ENCODE peak calls at places on chromosome 18, in four cellular contexts. One of them, this sample, is unnamed.

GRCh38 chr18:57837917-57838548 is 34.9 kb upstream of the ATP8B1 start:
- DNase-seq in HS-27A: no peak
- DNase-seq in NCI-H1105 treated with DMSO at 0.1 percent for 48 hours: no peak
- DNase-seq in A549: no peak
- DNase-seq in this sample: no peak

GRCh38 chr18:48656582-48656981 is 117.8 kb downstream of the CTIF start:
- DNase-seq in NCI-H1105 treated with DMSO at 0.1 percent for 48 hours: no peak
- DNase-seq in A549: no peak
- DNase-seq in HS-27A: no peak
- DNase-seq in this sample: no peak

GRCh38 chr18:57910817-57911216 is 107.7 kb upstream of the ATP8B1 start:
- DNase-seq in A549: no peak
- DNase-seq in HS-27A: no peak
- DNase-seq in NCI-H1105 treated with DMSO at 0.1 percent for 48 hours: no peak
- DNase-seq in this sample: no peak

GRCh38 chr18:10856146-10856545 is 293.2 kb downstream of the PIEZO2 start:
- DNase-seq in A549: no peak
- DNase-seq in NCI-H1105 treated with DMSO at 0.1 percent for 48 hours: no peak
- DNase-seq in HS-27A: no peak
- DNase-seq in this sample: no peak

GRCh38 chr18:57803119-57803969 is at the start of gene ATP8B1:
- DNase-seq in HS-27A: no peak
- DNase-seq in NCI-H1105 treated with DMSO at 0.1 percent for 48 hours: peak
- DNase-seq in A549: peak
- DNase-seq in this sample: peak

GRCh38 chr18:42578781-42579180 is 536.7 kb downstream of the RIT2 start:
- DNase-seq in NCI-H1105 treated with DMSO at 0.1 percent for 48 hours: no peak
- DNase-seq in A549: no peak
- DNase-seq in HS-27A: no peak
- DNase-seq in this sample: no peak

GRCh38 chr18:500230-500555 is 308 bp downstream of the COLEC12 start:
- DNase-seq in HS-27A: no peak
- DNase-seq in NCI-H1105 treated with DMSO at 0.1 percent for 48 hours: no peak
- DNase-seq in A549: no peak
- DNase-seq in this sample: no peak

GRCh38 chr18:48136051-48136543 is 205.6 kb upstream of the SMAD2 start:
- DNase-seq in A549: no peak
- DNase-seq in HS-27A: no peak
- DNase-seq in NCI-H1105 treated with DMSO at 0.1 percent for 48 hours: peak
- DNase-seq in this sample: no peak

GRCh38 chr18:79405781-79406575 is 10.2 kb downstream of the NFATC1 start:
- DNase-seq in NCI-H1105 treated with DMSO at 0.1 percent for 48 hours: no peak
- DNase-seq in A549: no peak
- DNase-seq in HS-27A: no peak
- DNase-seq in this sample: no peak

GRCh38 chr18:35710581-35710980 is 129.0 kb downstream of the GALNT1 start:
- DNase-seq in NCI-H1105 treated with DMSO at 0.1 percent for 48 hours: peak
- DNase-seq in HS-27A: no peak
- DNase-seq in A549: no peak
- DNase-seq in this sample: no peak

GRCh38 chr18:76273036-76273545 is 222.0 kb downstream of the ZNF516 start:
- DNase-seq in NCI-H1105 treated with DMSO at 0.1 percent for 48 hours: no peak
- DNase-seq in HS-27A: no peak
- DNase-seq in A549: no peak
- DNase-seq in this sample: no peak

GRCh38 chr18:73861771-73862170 is 285.9 kb downstream of the FBXO15 start:
- DNase-seq in NCI-H1105 treated with DMSO at 0.1 percent for 48 hours: no peak
- DNase-seq in HS-27A: no peak
- DNase-seq in A549: no peak
- DNase-seq in this sample: no peak

GRCh38 chr18:64017870-64018269 is 48.0 kb downstream of the SERPINB8 start:
- DNase-seq in HS-27A: no peak
- DNase-seq in NCI-H1105 treated with DMSO at 0.1 percent for 48 hours: peak
- DNase-seq in A549: peak
- DNase-seq in this sample: no peak

GRCh38 chr18:7626175-7626921 is 59.2 kb downstream of the PTPRM start:
- DNase-seq in NCI-H1105 treated with DMSO at 0.1 percent for 48 hours: no peak
- DNase-seq in A549: no peak
- DNase-seq in HS-27A: no peak
- DNase-seq in this sample: no peak

GRCh38 chr18:80033181-80034067 is 810 bp upstream of the RBFA start:
- DNase-seq in A549: peak
- DNase-seq in HS-27A: peak
- DNase-seq in NCI-H1105 treated with DMSO at 0.1 percent for 48 hours: no peak
- DNase-seq in this sample: no peak

GRCh38 chr18:79634593-79634992 is 45.0 kb upstream of the CTDP1 start:
- DNase-seq in HS-27A: no peak
- DNase-seq in NCI-H1105 treated with DMSO at 0.1 percent for 48 hours: no peak
- DNase-seq in A549: no peak
- DNase-seq in this sample: no peak

GRCh38 chr18:68435581-68435980 is 279.3 kb downstream of the TMX3 start:
- DNase-seq in A549: no peak
- DNase-seq in NCI-H1105 treated with DMSO at 0.1 percent for 48 hours: no peak
- DNase-seq in HS-27A: no peak
- DNase-seq in this sample: no peak